ENCODE peak calls at places on chromosomes 3 and 15, in nine cellular contexts. C, O, J, A, D, L, U, I and K are unnamed samples.
A peak's percentile ranks its signal among the peaks of the same experiment; 100 is the strongest.

GRCh38 chr3:127887321-127887720 is 27.7 kb upstream of the KBTBD12 start:
- DNase-seq in C (no peak), O (no peak), J (peak; percentile 59), A (peak; percentile 32), D (no peak), L (peak; percentile 9), U (no peak), I (no peak), K (no peak)

GRCh38 chr15:91813924-91814323 is 39.6 kb upstream of the SLCO3A1 start:
- DNase-seq in C (no peak), O (no peak), J (no peak), A (no peak), D (no peak), L (no peak), U (no peak), I (no peak), K (no peak)

GRCh38 chr15:45589296-45589695 is 2.1 kb downstream of the BLOC1S6 start:
- DNase-seq in C (no peak), O (no peak), J (no peak), A (no peak), D (no peak), L (no peak), U (no peak), I (no peak), K (no peak)

GRCh38 chr15:90550919-90551318 is 21.2 kb downstream of the CRTC3 start:
- DNase-seq in C (peak; percentile 43), O (no peak), J (no peak), A (no peak), D (peak; percentile 61), L (peak; percentile 42), U (no peak), I (no peak), K (no peak)

GRCh38 chr3:158819282-158819681 is 17.4 kb downstream of the MFSD1 start:
- DNase-seq in C (no peak), O (no peak), J (no peak), A (no peak), D (no peak), L (no peak), U (no peak), I (no peak), K (no peak)

GRCh38 chr3:142808103-142808917 is 80.6 kb downstream of the PCOLCE2 start:
- DNase-seq in C (no peak), O (no peak), J (peak; percentile 80), A (no peak), D (no peak), L (no peak), U (no peak), I (no peak), K (peak; percentile 26)

GRCh38 chr15:90701880-90702630 is 15.1 kb upstream of the BLM start:
- DNase-seq in C (no peak), O (no peak), J (no peak), A (no peak), D (no peak), L (no peak), U (no peak), I (no peak), K (no peak)

GRCh38 chr3:39541917-39542329 is 74.4 kb downstream of the MOBP start:
- DNase-seq in C (peak; percentile 35), O (no peak), J (peak; percentile 27), A (no peak), D (peak; percentile 23), L (no peak), U (no peak), I (no peak), K (no peak)

GRCh38 chr3:50673937-50674336 is 790 bp upstream of the DOCK3 start:
- DNase-seq in C (no peak), O (no peak), J (no peak), A (no peak), D (peak; percentile 39), L (no peak), U (no peak), I (no peak), K (no peak)

GRCh38 chr3:72446406-72447058 is 401.7 kb downstream of the SHQ1 start:
- DNase-seq in C (peak; percentile 26), O (no peak), J (peak; percentile 45), A (no peak), D (peak; percentile 33), L (peak; percentile 34), U (peak; percentile 14), I (no peak), K (peak; percentile 12)

GRCh38 chr15:69299451-69300128 is 878 bp downstream of the PAQR5 start:
- DNase-seq in C (peak; percentile 3), O (no peak), J (no peak), A (no peak), D (no peak), L (no peak), U (no peak), I (no peak), K (no peak)

GRCh38 chr3:195458188-195458800 is 15.5 kb upstream of the ACAP2 start:
- DNase-seq in C (peak; percentile 60), O (no peak), J (no peak), A (no peak), D (no peak), L (peak; percentile 59), U (no peak), I (no peak), K (no peak)

GRCh38 chr15:75947117-75947516 is 43.4 kb downstream of the FBXO22 start:
- DNase-seq in C (no peak), O (no peak), J (peak; percentile 78), A (no peak), D (no peak), L (no peak), U (no peak), I (no peak), K (no peak)

GRCh38 chr15:68199340-68199739 is 5.8 kb downstream of the CALML4 start:
- DNase-seq in C (no peak), O (no peak), J (no peak), A (no peak), D (no peak), L (no peak), U (no peak), I (no peak), K (no peak)

GRCh38 chr3:180802837-180803236 is 109.6 kb upstream of the FXR1 start:
- DNase-seq in C (peak; percentile 50), O (no peak), J (peak; percentile 37), A (peak; percentile 33), D (peak; percentile 23), L (peak; percentile 10), U (no peak), I (no peak), K (no peak)

GRCh38 chr15:70257573-70258220 is 160.0 kb upstream of the TLE3 start:
- DNase-seq in C (no peak), O (no peak), J (no peak), A (no peak), D (no peak), L (peak; percentile 10), U (no peak), I (no peak), K (no peak)

GRCh38 chr3:98733778-98734281 is 29.3 kb upstream of the ST3GAL6 start:
- DNase-seq in C (no peak), O (no peak), J (no peak), A (no peak), D (peak; percentile 48), L (peak; percentile 68), U (no peak), I (no peak), K (no peak)

GRCh38 chr15:38558714-38559059 is 5.9 kb downstream of the RASGRP1 start:
- DNase-seq in C (no peak), O (no peak), J (peak; percentile 65), A (no peak), D (peak; percentile 30), L (no peak), U (no peak), I (no peak), K (no peak)

GRCh38 chr3:175956964-175957363 is 1097.8 kb downstream of the NAALADL2 start:
- DNase-seq in C (peak; percentile 24), O (no peak), J (peak; percentile 6), A (no peak), D (peak; percentile 8), L (no peak), U (no peak), I (no peak), K (no peak)

GRCh38 chr3:187946981-187947380 is 201.7 kb upstream of the BCL6 start:
- DNase-seq in C (no peak), O (no peak), J (no peak), A (no peak), D (peak; percentile 72), L (no peak), U (no peak), I (no peak), K (no peak)

GRCh38 chr15:47599806-47600205 is 117.5 kb upstream of the SEMA6D start:
- DNase-seq in C (no peak), O (no peak), J (no peak), A (no peak), D (no peak), L (no peak), U (no peak), I (no peak), K (no peak)

GRCh38 chr3:157785071-157785826 is 282.0 kb upstream of the VEPH1 start:
- DNase-seq in C (no peak), O (no peak), J (peak; percentile 95), A (no peak), D (peak; percentile 10), L (no peak), U (no peak), I (no peak), K (no peak)

GRCh38 chr3:16060358-16060852 is 114.1 kb upstream of the GALNT15 start:
- DNase-seq in C (no peak), O (no peak), J (peak; percentile 100), A (no peak), D (no peak), L (no peak), U (no peak), I (no peak), K (no peak)

GRCh38 chr15:37298271-37298670 is 197.9 kb upstream of the MEIS2 start:
- DNase-seq in C (no peak), O (no peak), J (no peak), A (no peak), D (no peak), L (no peak), U (no peak), I (no peak), K (no peak)

GRCh38 chr3:52231502-52232278 is 6.2 kb upstream of the TLR9 start:
- DNase-seq in C (peak; percentile 69), O (peak; percentile 87), J (peak; percentile 23), A (peak; percentile 45), D (no peak), L (peak; percentile 83), U (peak; percentile 92), I (peak; percentile 90), K (peak; percentile 93)

GRCh38 chr3:186200746-186201145 is 91.9 kb upstream of the ETV5 start:
- DNase-seq in C (no peak), O (no peak), J (no peak), A (no peak), D (no peak), L (no peak), U (no peak), I (no peak), K (no peak)

GRCh38 chr3:17664923-17665322 is 77.5 kb downstream of the TBC1D5 start:
- DNase-seq in C (no peak), O (no peak), J (no peak), A (no peak), D (no peak), L (peak; percentile 16), U (no peak), I (no peak), K (no peak)

GRCh38 chr3:170414202-170414663 is 4.4 kb upstream of the CLDN11 start:
- DNase-seq in C (peak; percentile 83), O (peak; percentile 41), J (peak; percentile 93), A (peak; percentile 79), D (peak; percentile 69), L (peak; percentile 72), U (peak; percentile 17), I (peak; percentile 21), K (peak; percentile 29)

GRCh38 chr15:40846846-40847224 is 3.0 kb downstream of the SPINT1 start:
- DNase-seq in C (no peak), O (no peak), J (no peak), A (no peak), D (no peak), L (peak; percentile 38), U (no peak), I (no peak), K (no peak)

GRCh38 chr3:133258358-133258757 is 141.5 kb upstream of the BFSP2 start:
- DNase-seq in C (no peak), O (no peak), J (no peak), A (no peak), D (no peak), L (no peak), U (no peak), I (no peak), K (no peak)

GRCh38 chr15:41780266-41780665 is 6.0 kb downstream of the MAPKBP1 start:
- DNase-seq in C (no peak), O (no peak), J (no peak), A (no peak), D (no peak), L (no peak), U (no peak), I (no peak), K (no peak)